ENCODE peak calls at places on chromosomes 11 and 22, in five cellular contexts. Q is cardiac muscle cell, N is right lobe of liver, V is tibial nerve, A is neuronal stem cell. G is an unnamed sample. For H3K9me3, the result is how much of the 10 kb centered on the place peaks cover.

GRCh38 chr11:115585361-115586024 is 81.3 kb upstream of the CADM1 start:
- DNase-seq in Q (no peak), V (no peak), A (no peak), N (no peak), G (no peak)

GRCh38 chr22:33803371-33803770 is 116.9 kb downstream of the LARGE1 start:
- DNase-seq in Q (no peak), V (no peak), A (no peak), N (no peak), G (no peak)

GRCh38 chr22:36922097-36922608 is 8.7 kb downstream of the CSF2RB start:
- DNase-seq in Q (no peak), V (no peak), N (no peak), A (no peak), G (no peak)

GRCh38 chr22:20429254-20430100 is 8.1 kb downstream of the SCARF2 start:
- DNase-seq in A (peak), Q (peak), V (no peak), N (no peak), G (no peak)

GRCh38 chr11:128544625-128545024 is 42.7 kb downstream of the ETS1 start:
- DNase-seq in N (no peak), A (no peak), Q (no peak), V (no peak), G (peak)

GRCh38 chr22:25482091-25482760 is 82.2 kb upstream of the GRK3 start:
- DNase-seq in Q (no peak), V (no peak), N (no peak), A (no peak), G (no peak)

GRCh38 chr11:26229270-26229669 is 102.7 kb upstream of the ANO3 start:
- DNase-seq in Q (no peak), N (no peak), V (no peak), A (no peak), G (no peak)

GRCh38 chr11:123547180-123547579 is 107.2 kb downstream of the SCN3B start:
- DNase-seq in A (no peak), Q (no peak), N (no peak), V (no peak), G (no peak)

GRCh38 chr11:62433141-62433543 is 14.3 kb downstream of the SCGB1A1 start:
- DNase-seq in Q (no peak), V (no peak), A (no peak), N (no peak), G (no peak)

GRCh38 chr22:38941488-38941987 is 15.9 kb upstream of the APOBEC3A start:
- DNase-seq in V (no peak), A (no peak), N (no peak), Q (no peak), G (no peak)

GRCh38 chr11:61161190-61162091 is at the start of gene VPS37C:
- DNase-seq in N (peak), V (peak), Q (peak), A (peak), G (peak)

GRCh38 chr22:50270302-50271010 is at the start of gene MAPK11:
- DNase-seq in V (peak), A (peak), N (peak), Q (peak), G (peak)

GRCh38 chr11:41056892-41057569 is 402.4 kb downstream of the LRRC4C start:
- DNase-seq in V (no peak), Q (no peak), N (no peak), A (no peak), G (no peak)

GRCh38 chr22:19615867-19616581 is 91.8 kb upstream of the CLDN5 start:
- DNase-seq in N (no peak), V (no peak), A (no peak), Q (no peak), G (no peak)

GRCh38 chr11:96393753-96394348 is 4.0 kb downstream of the JRKL start:
- DNase-seq in A (no peak), V (no peak), Q (peak), N (no peak), G (no peak)

GRCh38 chr11:34278175-34278574 is 79.6 kb downstream of the ABTB2 start:
- DNase-seq in N (no peak), A (no peak), Q (no peak), V (no peak), G (no peak)

GRCh38 chr22:28034760-28035401 is 115.8 kb upstream of the PITPNB start:
- DNase-seq in N (no peak), V (peak), A (no peak), Q (peak), G (peak)

GRCh38 chr11:13929551-13929950 is 33.0 kb upstream of the SPON1 start:
- DNase-seq in A (no peak), Q (peak), N (no peak), V (no peak), G (no peak)

GRCh38 chr11:33899383-33900037 is 7.6 kb upstream of the LMO2 start:
- DNase-seq in Q (peak), N (no peak), A (no peak), V (peak), G (no peak)

GRCh38 chr11:57322881-57323467 is 1.8 kb downstream of the TNKS1BP1 start:
- DNase-seq in N (no peak), V (no peak), Q (no peak), A (no peak), G (no peak)

GRCh38 chr11:74689666-74690065 is 41.6 kb downstream of the CHRDL2 start:
- DNase-seq in N (no peak), Q (no peak), A (no peak), V (no peak), G (no peak)

GRCh38 chr11:118136341-118136740 is 16.3 kb downstream of the SCN4B start:
- DNase-seq in Q (no peak), N (no peak), V (no peak), A (no peak), G (no peak)

GRCh38 chr22:50473088-50473487 is 1.7 kb downstream of the SBF1 start:
- DNase-seq in N (no peak), V (no peak), A (no peak), Q (no peak), G (no peak)

GRCh38 chr11:33875621-33876294 is 16.1 kb downstream of the LMO2 start:
- DNase-seq in A (no peak), V (no peak), Q (no peak), N (no peak), G (no peak)

GRCh38 chr11:34909435-34909834 is 6.7 kb downstream of the APIP start:
- DNase-seq in Q (no peak), A (no peak), V (no peak), N (no peak), G (no peak)

GRCh38 chr11:119065369-119065768 is 2.2 kb upstream of the VPS11 start:
- DNase-seq in Q (no peak), A (no peak), N (no peak), V (no peak), G (no peak)

GRCh38 chr22:39814899-39815298 is 78.7 kb downstream of the ENTHD1 start:
- DNase-seq in A (no peak), V (no peak), Q (no peak), N (no peak), G (no peak)

GRCh38 chr11:88484873-88485621 is 147.5 kb upstream of the CTSC start:
- DNase-seq in V (no peak), A (no peak), N (no peak), Q (peak), G (no peak)

GRCh38 chr22:37485006-37485713 is 1.0 kb downstream of the MFNG start:
- DNase-seq in N (peak), V (no peak), Q (no peak), A (no peak), G (no peak)

GRCh38 chr11:63670738-63671321 is 346 bp downstream of the ATL3 start:
- DNase-seq in N (peak), Q (peak), A (no peak), V (peak), G (peak)

GRCh38 chr11:44978279-44978960 is 27.7 kb upstream of the TP53I11 start:
- DNase-seq in A (no peak), V (no peak), N (no peak), Q (no peak), G (no peak)

GRCh38 chr11:64056213-64056785 is 20.6 kb downstream of the FLRT1 start:
- DNase-seq in N (no peak), A (no peak), V (no peak), Q (no peak), G (no peak)

GRCh38 chr11:117796456-117797428 is at the start of gene DSCAML1:
- DNase-seq in Q (peak), N (no peak), V (no peak), A (no peak), G (no peak)

GRCh38 chr11:128548655-128549255 is 38.6 kb downstream of the ETS1 start:
- DNase-seq in A (no peak), V (peak), Q (peak), N (peak), G (no peak)

GRCh38 chr11:35287491-35287890 is 131.9 kb downstream of the SLC1A2 start:
- DNase-seq in V (no peak), N (no peak), A (no peak), Q (no peak), G (no peak)

GRCh38 chr11:67627788-67628624 is 1.7 kb downstream of the NUDT8 start:
- DNase-seq in N (peak), A (no peak), Q (no peak), V (no peak), G (no peak)
- H3K4me3 ChIP-seq in N (no peak), A (no peak), Q (no peak), V (no peak), G (no peak)

DNA sequence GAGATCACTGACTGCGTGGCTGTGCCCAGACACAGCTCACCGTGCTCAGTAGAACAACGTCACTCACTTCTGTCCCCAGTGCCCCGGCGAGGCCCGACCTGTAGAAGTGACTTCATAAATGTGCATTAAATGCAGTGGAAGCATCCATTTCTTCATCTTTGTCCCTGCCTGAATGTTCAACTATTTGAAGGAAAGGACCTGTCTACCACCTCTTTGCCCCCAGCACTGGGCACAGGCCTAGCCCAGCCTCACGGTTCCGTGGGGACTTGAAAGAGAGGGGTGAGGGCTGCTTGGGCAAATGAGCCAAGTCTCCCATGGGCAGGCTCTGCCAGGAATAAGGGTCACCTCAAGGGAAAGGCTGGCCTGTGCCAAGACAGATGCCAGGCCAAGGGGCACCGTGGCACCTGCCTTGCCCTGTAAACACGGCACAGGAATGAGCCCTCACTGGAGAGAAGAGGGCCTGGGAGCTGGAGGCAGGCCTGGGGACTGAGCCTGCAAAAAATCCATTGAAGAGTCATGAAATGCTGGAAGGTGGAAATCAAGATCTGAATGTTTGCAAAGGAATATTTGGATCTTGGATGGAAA is 845.3 kb downstream of the BRD1 start:
- DNase-seq in N (no peak), V (no peak), A (no peak), Q (no peak), G (no peak)
- H3K9me3 ChIP-seq in N (under half), V (under half), A (under half), Q (under half), G (under half)

GRCh38 chr11:1870326-1870696 is 17.4 kb downstream of the LSP1 start:
- DNase-seq in N (peak), A (no peak), V (no peak), Q (no peak), G (no peak)

GRCh38 chr11:1871531-1871930 is 18.6 kb downstream of the LSP1 start:
- DNase-seq in A (no peak), V (no peak), Q (no peak), N (peak), G (no peak)

GRCh38 chr11:1872267-1872985 is 19.3 kb downstream of the PRR33 start:
- DNase-seq in N (peak), V (no peak), Q (no peak), A (no peak), G (no peak)

GRCh38 chr11:1869427-1870325 is 16.8 kb downstream of the LSP1 start:
- DNase-seq in N (peak), A (no peak), V (no peak), Q (no peak), G (no peak)

DNA sequence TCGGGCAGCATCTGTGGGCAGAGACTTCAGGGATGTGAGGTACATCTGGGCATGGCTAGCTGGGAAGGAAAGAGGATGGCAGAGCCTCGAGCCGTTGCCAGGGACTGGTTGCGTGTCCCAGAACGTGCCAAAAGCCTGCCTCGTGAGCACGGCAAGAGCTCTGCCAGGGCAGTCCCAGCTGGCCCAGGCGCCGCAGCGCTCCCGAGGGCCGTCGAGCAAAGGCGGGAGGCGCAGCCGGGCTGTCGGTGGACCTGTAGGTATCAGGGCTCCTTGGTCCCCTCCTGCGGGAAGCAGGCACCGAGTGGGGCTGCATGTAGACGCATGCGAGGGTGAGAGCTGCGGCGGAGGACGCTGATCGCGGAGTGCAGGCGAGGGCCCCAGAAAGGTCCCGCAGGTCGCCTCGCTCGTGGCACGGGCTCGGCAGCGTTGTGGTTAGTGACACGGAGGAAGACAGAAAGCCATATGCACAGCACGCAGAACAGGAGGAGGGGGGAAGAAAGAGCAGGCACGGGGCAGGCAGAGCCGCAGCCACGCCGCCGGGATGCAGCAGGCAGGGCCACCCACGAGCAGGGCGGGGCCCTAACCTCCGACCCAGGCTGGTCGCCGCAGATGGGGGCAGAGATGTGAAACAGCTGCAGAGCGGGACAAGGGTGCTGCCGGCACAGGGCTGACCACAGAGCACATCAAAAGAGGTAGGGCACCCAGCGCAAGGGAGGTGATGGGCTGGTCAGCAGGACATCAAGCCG is 18.0 kb downstream of the LSP1 start:
- DNase-seq in Q (no peak), A (no peak), N (no peak), V (no peak), G (peak)
- H3K4me3 ChIP-seq in Q (no peak), A (no peak), N (no peak), V (peak), G (no peak)

DNA sequence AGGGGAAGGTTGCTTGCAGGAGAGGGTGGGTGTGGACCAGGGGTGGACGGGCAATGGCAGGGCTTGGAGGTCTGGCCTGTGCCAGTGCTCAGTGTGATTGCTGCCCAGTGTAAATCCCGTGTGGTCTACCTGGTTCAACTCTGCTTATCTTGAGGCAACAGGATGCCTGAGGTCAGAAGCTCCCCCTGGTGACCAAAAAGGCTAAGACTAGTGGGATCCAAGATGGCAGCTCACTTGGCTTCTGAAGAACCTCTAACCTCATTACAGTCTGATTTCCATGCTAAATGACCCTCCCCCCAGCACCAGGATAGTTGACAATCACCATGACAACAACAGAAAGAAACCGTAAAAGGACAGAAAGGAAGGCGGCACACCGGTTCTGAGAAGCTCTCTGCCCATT is 398.3 kb downstream of the CTTN start:
- DNase-seq in Q (no peak), N (no peak), A (no peak), V (no peak), G (no peak)
- H3K9me3 ChIP-seq in Q (under half), N (under half), A (under half), V (under half), G (half or more)

DNA sequence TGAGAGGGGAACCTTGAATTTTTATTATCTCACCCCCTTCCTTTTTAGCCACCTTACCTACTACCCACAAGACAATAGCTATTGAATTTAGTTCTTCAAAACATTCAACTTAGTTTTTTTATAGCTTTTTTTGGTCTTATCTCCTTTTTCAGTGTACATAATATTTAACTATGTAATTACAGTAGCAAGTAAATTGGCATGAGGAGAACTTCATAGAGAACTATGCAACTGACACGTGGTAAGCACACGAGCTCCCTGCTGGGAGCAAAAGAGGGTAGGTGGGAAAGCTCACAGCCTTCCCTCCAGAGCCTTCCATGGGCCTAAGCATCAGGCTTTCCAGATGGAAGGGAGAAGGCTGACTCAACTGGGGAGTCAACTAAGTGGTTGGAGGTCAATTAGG is 22.1 kb upstream of the ZDHHC13 start:
- DNase-seq in A (no peak), N (no peak), Q (no peak), V (no peak), G (no peak)
- H3K4me3 ChIP-seq in A (no peak), N (no peak), Q (no peak), V (no peak), G (no peak)

GRCh38 chr11:28528217-28528616 is 420.0 kb downstream of the METTL15 start:
- DNase-seq in N (no peak), A (no peak), Q (no peak), V (no peak), G (no peak)

GRCh38 chr11:28524098-28524497 is 415.9 kb downstream of the METTL15 start:
- DNase-seq in A (no peak), Q (no peak), V (no peak), N (no peak), G (no peak)

GRCh38 chr11:28525636-28526405 is 417.6 kb downstream of the METTL15 start:
- DNase-seq in Q (no peak), N (no peak), A (no peak), V (no peak), G (no peak)

GRCh38 chr11:28529046-28529445 is 420.9 kb downstream of the METTL15 start:
- DNase-seq in A (no peak), Q (peak), N (no peak), V (no peak), G (peak)

DNA sequence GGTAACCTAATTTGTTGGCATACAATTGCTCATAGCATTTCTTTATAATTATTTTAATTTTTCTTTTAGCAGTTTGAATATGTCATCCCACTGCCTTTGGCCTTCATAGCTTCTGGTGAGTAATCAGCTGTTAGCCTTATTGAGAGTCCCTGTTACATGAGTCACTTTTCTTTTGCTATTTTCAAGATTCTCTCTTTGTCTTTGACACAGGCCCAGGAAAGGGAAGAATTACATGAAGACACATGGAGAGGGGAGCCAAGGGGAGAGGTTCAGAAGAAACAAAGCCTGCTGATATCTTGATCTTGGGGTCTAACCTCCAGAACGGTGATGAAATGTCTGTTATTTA is 418.2 kb downstream of the METTL15 start:
- DNase-seq in Q (no peak), A (no peak), N (no peak), V (no peak), G (no peak)
- H3K9me3 ChIP-seq in Q (under half), A (under half), N (under half), V (under half), G (under half)

DNA sequence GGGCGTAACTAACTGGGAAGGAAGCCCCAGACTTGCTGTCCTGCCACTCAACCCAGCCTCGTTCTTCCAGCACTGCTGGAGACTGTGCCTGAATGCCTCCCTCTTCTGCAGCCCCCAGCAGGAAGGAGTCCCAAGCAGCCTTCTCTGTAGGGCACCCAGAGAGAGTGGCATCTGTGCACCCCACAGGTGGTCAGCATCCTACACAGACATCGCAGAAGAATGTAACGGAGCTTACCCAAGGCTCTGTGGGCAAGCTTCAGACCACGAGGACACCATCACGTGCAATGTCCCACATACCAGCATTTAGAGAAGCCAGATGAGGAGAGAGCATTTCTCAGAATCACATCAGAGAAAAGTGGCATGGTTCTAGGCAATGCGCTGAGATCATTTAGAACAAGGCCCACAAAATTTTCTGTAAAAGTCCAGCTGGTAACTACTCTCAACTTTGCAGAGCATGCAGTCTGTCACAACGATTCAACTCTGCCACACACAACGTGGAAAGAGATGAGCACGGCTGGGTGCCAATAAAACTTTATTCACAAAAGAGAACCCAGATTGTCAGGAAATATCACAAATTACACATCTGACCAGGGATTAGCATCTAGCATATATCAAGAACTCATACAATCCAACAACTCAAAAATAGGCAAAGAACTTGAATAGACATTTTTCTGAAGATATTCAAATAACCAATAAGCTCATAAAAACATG is 33.4 kb downstream of the SHANK2 start:
- DNase-seq in N (no peak), V (no peak), A (no peak), Q (no peak), G (no peak)
- H3K4me3 ChIP-seq in N (no peak), V (no peak), A (no peak), Q (no peak), G (no peak)

GRCh38 chr22:47374901-47375575 is 612.6 kb downstream of the TBC1D22A start:
- DNase-seq in Q (no peak), N (peak), A (no peak), V (no peak), G (no peak)
- H3K9me3 ChIP-seq in Q (under half), N (under half), A (half or more), V (under half), G (under half)

GRCh38 chr11:65429069-65429681 is 6.6 kb downstream of the NEAT1 start:
- DNase-seq in A (no peak), V (no peak), N (peak), Q (no peak), G (peak)
- H3K4me3 ChIP-seq in A (peak), V (peak), N (peak), Q (no peak), G (no peak)